ENCODE peak calls at places on chromosomes 5 and 9, in six cellular contexts. W is AG04450; P is stimulated activated CD4-positive, alpha-beta T cell treated with anti-CD3 and anti-CD28 coated beads, TNF-alpha, amount 100 ng/mL, for 1 hour; U is K562; F is M059J; Y is HT1080. D is an unnamed sample.

GRCh38 chr5:57878301-57878722 is 395.7 kb upstream of the ACTBL2 start:
- DNase-seq in U (no peak), P (no peak), W (no peak), F (peak; percentile 67), Y (no peak), D (no peak)

GRCh38 chr9:4739587-4740372 is 1.2 kb downstream of the AK3 start:
- DNase-seq in W (no peak), Y (no peak), P (no peak), U (peak; percentile 47), F (peak; percentile 36), D (no peak)

GRCh38 chr5:6328173-6328572 is 50.2 kb downstream of the MED10 start:
- DNase-seq in W (no peak), Y (peak; percentile 30), F (peak; percentile 26), P (no peak), U (peak; percentile 56), D (peak; percentile 37)

GRCh38 chr5:96699186-96699820 is 37.1 kb downstream of the CAST start:
- DNase-seq in U (no peak), F (no peak), Y (peak; percentile 18), W (no peak), P (no peak), D (no peak)

GRCh38 chr5:19690978-19691377 is 297.0 kb downstream of the CDH18 start:
- DNase-seq in W (no peak), F (no peak), U (no peak), P (no peak), Y (no peak), D (no peak)

GRCh38 chr9:137161558-137162483 is 8.0 kb downstream of the LRRC26 start:
- DNase-seq in P (no peak), U (peak; percentile 44), F (no peak), Y (no peak), W (no peak), D (peak; percentile 66)

GRCh38 chr9:84677080-84677479 is 7.6 kb downstream of the NTRK2 start:
- DNase-seq in F (peak; percentile 8), P (no peak), U (no peak), Y (no peak), W (no peak), D (no peak)

GRCh38 chr9:115494958-115495690 is 377.2 kb upstream of the TNC start:
- DNase-seq in W (no peak), U (no peak), F (no peak), P (no peak), Y (no peak), D (no peak)

GRCh38 chr5:32138839-32139493 is 35.2 kb downstream of the GOLPH3 start:
- DNase-seq in Y (no peak), F (no peak), P (peak; percentile 34), U (no peak), W (no peak), D (no peak)